ENCODE peak calls at places on chromosomes 16 and 17, in eight cellular contexts. X, J, L, N, V, Z, D and G are unnamed samples.

GRCh38 chr17:80997471-80998387 is 6.1 kb downstream of the CHMP6 start:
- DNase-seq in X (no peak), J (no peak), L (no peak), N (no peak), V (no peak), Z (no peak), D (no peak), G (no peak)

GRCh38 chr17:49454050-49454449 is 39.4 kb upstream of the PHB1 start:
- DNase-seq in X (peak; percentile 17), J (no peak), L (no peak), N (no peak), V (no peak), Z (peak; percentile 63), D (peak; percentile 51), G (no peak)

GRCh38 chr17:20997711-20998570 is 44.9 kb downstream of the USP22 start:
- DNase-seq in X (no peak), J (no peak), L (no peak), N (no peak), V (no peak), Z (peak; percentile 17), D (no peak), G (no peak)

GRCh38 chr16:11128211-11129123 is 127.5 kb downstream of the SOCS1 start:
- DNase-seq in X (no peak), J (no peak), L (peak; percentile 85), N (peak; percentile 72), V (no peak), Z (peak; percentile 83), D (no peak), G (peak; percentile 54)

GRCh38 chr17:34081269-34081668 is 173.8 kb upstream of the CCL2 start:
- DNase-seq in X (peak; percentile 27), J (no peak), L (peak; percentile 31), N (no peak), V (no peak), Z (no peak), D (peak; percentile 39), G (peak; percentile 25)

GRCh38 chr17:32461853-32462617 is 17.7 kb downstream of the PSMD11 start:
- DNase-seq in X (peak; percentile 81), J (peak; percentile 30), L (peak; percentile 72), N (peak; percentile 21), V (no peak), Z (peak; percentile 71), D (peak; percentile 73), G (peak; percentile 66)

GRCh38 chr17:64055183-64056142 is 35.0 kb upstream of the ICAM2 start:
- DNase-seq in X (no peak), J (no peak), L (no peak), N (no peak), V (no peak), Z (no peak), D (no peak), G (no peak)

GRCh38 chr16:10752843-10753523 is 9.3 kb downstream of the NUBP1 start:
- DNase-seq in X (no peak), J (no peak), L (no peak), N (no peak), V (peak; percentile 52), Z (no peak), D (no peak), G (no peak)

GRCh38 chr16:53809088-53809951 is 105.4 kb downstream of the FTO start:
- DNase-seq in X (no peak), J (no peak), L (no peak), N (no peak), V (no peak), Z (peak; percentile 83), D (no peak), G (no peak)

GRCh38 chr16:31202402-31203385 is at the start of gene PYCARD:
- DNase-seq in X (peak; percentile 35), J (peak; percentile 26), L (peak; percentile 41), N (peak; percentile 38), V (peak; percentile 49), Z (peak; percentile 75), D (peak; percentile 49), G (no peak)

GRCh38 chr17:63399316-63399715 is 46.8 kb downstream of the CYB561 start:
- DNase-seq in X (no peak), J (no peak), L (no peak), N (no peak), V (no peak), Z (peak; percentile 72), D (no peak), G (no peak)

GRCh38 chr17:1271020-1271423 is 778 bp downstream of the BHLHA9 start:
- DNase-seq in X (no peak), J (no peak), L (no peak), N (no peak), V (no peak), Z (no peak), D (no peak), G (no peak)

GRCh38 chr16:2785101-2785991 is 2.0 kb downstream of the PRSS33 start:
- DNase-seq in X (no peak), J (no peak), L (no peak), N (peak; percentile 13), V (no peak), Z (no peak), D (no peak), G (no peak)

GRCh38 chr17:74957935-74958549 is 14.5 kb downstream of the HID1 start:
- DNase-seq in X (peak; percentile 63), J (peak; percentile 64), L (peak; percentile 80), N (peak; percentile 68), V (peak; percentile 52), Z (peak; percentile 75), D (peak; percentile 79), G (peak; percentile 46)

GRCh38 chr17:31787857-31788570 is 71.0 kb downstream of the COPRS start:
- DNase-seq in X (peak; percentile 59), J (no peak), L (no peak), N (peak; percentile 40), V (peak; percentile 59), Z (peak; percentile 98), D (no peak), G (no peak)

GRCh38 chr16:85935957-85936760 is 37.2 kb downstream of the IRF8 start:
- DNase-seq in X (no peak), J (no peak), L (no peak), N (no peak), V (no peak), Z (no peak), D (no peak), G (peak; percentile 80)

GRCh38 chr17:61305024-61305423 is 94.6 kb upstream of the TBX2 start:
- DNase-seq in X (no peak), J (no peak), L (no peak), N (no peak), V (no peak), Z (peak; percentile 81), D (no peak), G (no peak)

GRCh38 chr16:85536411-85537330 is 76.5 kb upstream of the GSE1 start:
- DNase-seq in X (no peak), J (no peak), L (no peak), N (no peak), V (no peak), Z (no peak), D (no peak), G (no peak)

GRCh38 chr16:57664662-57665025 is 3.5 kb upstream of the ADGRG3 start:
- DNase-seq in X (no peak), J (no peak), L (no peak), N (no peak), V (no peak), Z (no peak), D (no peak), G (no peak)

DNA sequence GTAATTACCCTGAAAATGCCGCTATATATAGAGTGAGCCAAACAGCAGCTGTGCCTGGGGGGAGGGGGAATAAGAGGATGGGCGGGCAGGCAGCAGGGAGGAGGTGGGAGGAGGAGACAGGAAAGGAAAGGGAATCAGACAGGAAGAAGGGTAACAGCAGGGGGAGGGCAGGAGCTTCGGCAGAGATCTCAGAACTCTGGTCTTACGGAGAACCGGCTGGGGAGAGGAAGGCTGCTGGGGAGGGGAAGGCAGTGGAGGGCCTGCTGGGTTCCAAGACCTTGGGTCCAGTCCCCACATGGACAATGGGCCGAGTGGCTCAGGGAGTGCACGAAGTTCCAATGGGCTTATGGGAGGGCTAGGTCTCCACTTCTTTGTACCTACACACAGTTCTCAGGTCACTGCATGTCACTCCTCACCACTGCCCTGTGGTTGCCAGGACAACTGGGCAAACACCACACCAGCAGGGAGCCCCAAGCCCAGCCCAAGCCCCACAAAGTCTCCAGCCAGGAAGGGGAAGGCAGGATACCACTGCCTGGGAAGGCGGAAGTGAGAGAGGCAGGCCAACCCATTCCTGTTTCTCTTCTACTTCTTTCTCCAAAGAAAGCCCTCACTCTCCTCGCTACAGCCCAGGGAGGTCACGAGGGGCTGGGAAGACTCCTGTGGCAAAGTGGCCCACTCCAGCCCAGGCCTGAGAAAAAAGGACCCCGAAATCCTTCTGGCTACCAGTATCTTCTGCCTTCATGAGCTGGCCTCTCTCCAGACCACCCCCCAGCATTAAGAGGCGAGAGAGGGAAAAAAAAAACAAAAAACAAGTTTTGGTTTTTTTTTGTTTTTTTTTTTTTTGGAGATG is 25.3 kb downstream of the G6PC3 start:
- DNase-seq in X (peak; percentile 94), J (peak; percentile 74), L (peak; percentile 93), N (peak; percentile 76), V (peak; percentile 47), Z (peak; percentile 95), D (peak; percentile 92), G (peak; percentile 82)
- H3K4me3 ChIP-seq in X (peak overlapping the region; percentile 30), J (no peak overlapping the region), L (peak overlapping the region; percentile 31), N (peak overlapping the region; percentile 16), V (no peak overlapping the region), Z (peak overlapping the region; percentile 30), D (peak overlapping the region; percentile 48), G (peak overlapping the region; percentile 52)

GRCh38 chr17:8073627-8074485 is 13.7 kb downstream of the ALOX12B start:
- DNase-seq in X (peak; percentile 84), J (peak; percentile 33), L (peak; percentile 76), N (no peak), V (peak; percentile 38), Z (peak; percentile 74), D (peak; percentile 91), G (peak; percentile 68)
- H3K4me3 ChIP-seq in X (peak overlapping the region; percentile 34), J (no peak overlapping the region), L (no peak overlapping the region), N (no peak overlapping the region), V (no peak overlapping the region), Z (no peak overlapping the region), D (peak overlapping the region; percentile 39), G (no peak overlapping the region)

DNA sequence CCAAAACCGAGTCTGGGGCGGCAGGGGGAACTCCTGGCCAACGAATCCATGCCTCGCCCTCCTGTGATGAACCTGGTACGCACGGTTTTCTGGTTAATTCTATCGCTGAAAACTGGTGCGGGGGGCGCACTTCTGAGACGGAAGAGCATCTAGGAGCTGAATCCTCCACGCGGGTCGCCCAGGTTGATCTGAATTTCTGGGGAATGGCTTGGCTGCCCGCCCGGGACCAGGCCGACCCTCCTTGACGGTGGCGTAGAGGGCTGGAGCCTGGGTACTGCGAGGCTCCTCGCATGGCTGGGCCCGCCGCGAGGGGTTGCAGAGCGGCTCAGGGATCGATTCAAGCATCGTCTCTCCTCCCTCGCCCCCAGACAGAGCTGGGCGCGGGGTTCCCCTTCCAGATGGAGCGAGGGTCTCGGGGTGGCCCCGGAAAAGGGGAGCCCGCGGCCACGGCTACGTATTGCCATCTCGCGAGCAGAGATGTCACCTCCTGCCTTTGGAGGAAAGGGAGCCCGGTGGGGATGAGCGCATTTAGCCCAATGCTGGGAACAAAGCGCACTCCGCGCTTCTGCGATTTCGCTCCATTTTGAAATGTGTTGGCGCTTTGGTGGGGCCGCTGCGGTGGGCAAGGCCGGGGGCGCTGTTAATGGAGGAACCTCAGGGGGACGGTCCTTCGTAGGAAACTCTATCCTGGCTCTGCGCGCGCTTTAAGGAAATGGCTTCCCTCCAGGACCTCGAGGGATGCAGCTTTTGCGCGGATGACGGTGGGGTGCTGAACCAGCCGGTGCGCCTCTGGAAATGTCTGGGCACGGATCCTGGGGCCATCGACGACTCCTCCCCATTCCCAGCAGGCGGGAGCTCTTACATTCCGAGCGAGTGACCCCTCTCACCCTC is 2.7 kb downstream of the MAPT start:
- DNase-seq in X (peak; percentile 49), J (no peak), L (no peak), N (no peak), V (no peak), Z (peak; percentile 10), D (peak; percentile 59), G (no peak)
- H3K4me3 ChIP-seq in X (peak overlapping the region; percentile 69), J (no peak overlapping the region), L (no peak overlapping the region), N (no peak overlapping the region), V (no peak overlapping the region), Z (no peak overlapping the region), D (peak overlapping the region; percentile 46), G (no peak overlapping the region)

GRCh38 chr16:67720236-67720635 is 1.1 kb upstream of the GFOD2 start:
- DNase-seq in X (no peak), J (no peak), L (no peak), N (no peak), V (no peak), Z (peak; percentile 8), D (peak; percentile 5), G (no peak)
- H3K4me3 ChIP-seq in X (peak overlapping the region; percentile 90), J (peak overlapping the region; percentile 96), L (peak overlapping the region; percentile 94), N (no peak overlapping the region), V (no peak overlapping the region), Z (peak overlapping the region; percentile 99), D (peak overlapping the region; percentile 79), G (peak overlapping the region; percentile 96)